ENCODE peak calls at places on chromosomes 5 and 9, in six cellular contexts. J is CD8-positive, alpha-beta memory T cell; Y is H7; N is lung; G is HepG2; Z is neuronal stem cell. E is an unnamed sample.

GRCh38 chr9:109791003-109791677 is 11.1 kb downstream of the PALM2AKAP2 start:
- DNase-seq in G (no peak), N (no peak), J (no peak), Y (peak; percentile 24), Z (no peak), E (no peak)

GRCh38 chr5:77869115-77869798 is 93.1 kb upstream of the TBCA start:
- DNase-seq in G (no peak), N (no peak), Z (no peak), Y (no peak), J (no peak), E (no peak)

GRCh38 chr5:60671899-60672692 is 27.9 kb downstream of the DEPDC1B start:
- DNase-seq in N (no peak), Z (no peak), Y (no peak), G (peak; percentile 98), J (no peak), E (no peak)

GRCh38 chr5:2052687-2053086 is 170.0 kb upstream of the IRX4 start:
- DNase-seq in J (no peak), Z (no peak), G (no peak), N (no peak), Y (no peak), E (no peak)

GRCh38 chr9:109903515-109904138 is 123.6 kb downstream of the PALM2AKAP2 start:
- DNase-seq in G (peak; percentile 71), N (peak; percentile 66), J (peak; percentile 30), Y (peak; percentile 62), Z (peak; percentile 48), E (peak; percentile 88)

GRCh38 chr5:141001466-141001853 is 35.2 kb downstream of the PCDHAC2 start:
- DNase-seq in G (no peak), J (no peak), Y (peak; percentile 49), Z (no peak), N (peak; percentile 86), E (no peak)

GRCh38 chr5:72658161-72658560 is 151.0 kb upstream of the ZNF366 start:
- DNase-seq in G (no peak), N (no peak), J (no peak), Z (no peak), Y (no peak), E (no peak)

GRCh38 chr9:21777701-21778100 is 24.7 kb upstream of the MTAP start:
- DNase-seq in G (no peak), Y (no peak), N (no peak), J (no peak), Z (no peak), E (no peak)

GRCh38 chr5:66518753-66519152 is 77.4 kb upstream of the MAST4 start:
- DNase-seq in J (no peak), Z (no peak), G (no peak), Y (no peak), N (no peak), E (no peak)

GRCh38 chr5:91690921-91691320 is 307.8 kb upstream of the ARRDC3 start:
- DNase-seq in Z (no peak), Y (no peak), N (no peak), J (no peak), G (no peak), E (no peak)

GRCh38 chr5:116484645-116485044 is 90.0 kb downstream of the SEMA6A start:
- DNase-seq in Z (no peak), G (no peak), Y (no peak), J (no peak), N (no peak), E (no peak)

GRCh38 chr5:171306785-171307591 is 2.1 kb upstream of the TLX3 start:
- DNase-seq in Y (peak; percentile 77), N (no peak), J (no peak), G (no peak), Z (no peak), E (peak; percentile 44)

GRCh38 chr9:76374702-76375543 is 19.3 kb downstream of the RFK start:
- DNase-seq in J (no peak), Y (peak; percentile 47), G (peak; percentile 85), Z (no peak), N (peak; percentile 65), E (no peak)

GRCh38 chr5:89292461-89292860 is 409.5 kb upstream of the MEF2C start:
- DNase-seq in Z (no peak), J (no peak), N (no peak), G (no peak), Y (no peak), E (no peak)

GRCh38 chr9:18396102-18396728 is 77.7 kb upstream of the ADAMTSL1 start:
- DNase-seq in N (no peak), J (no peak), G (peak; percentile 1), Y (no peak), Z (no peak), E (no peak)

GRCh38 chr5:57258943-57259342 is 85.1 kb downstream of the GPBP1 start:
- DNase-seq in J (no peak), Z (no peak), N (no peak), G (no peak), Y (no peak), E (no peak)

GRCh38 chr5:160360310-160360709 is 10.1 kb downstream of the C1QTNF2 start:
- DNase-seq in Y (peak; percentile 70), Z (no peak), J (no peak), G (no peak), N (no peak), E (no peak)

GRCh38 chr5:139710370-139711066 is 62.4 kb downstream of the CXXC5 start:
- DNase-seq in G (peak; percentile 73), Y (peak; percentile 93), N (no peak), Z (peak; percentile 75), J (peak; percentile 86), E (no peak)

GRCh38 chr9:15885464-15885863 is 332.6 kb downstream of the CCDC171 start:
- DNase-seq in N (no peak), G (no peak), Y (no peak), Z (no peak), J (no peak), E (no peak)

GRCh38 chr9:73132034-73132776 is 19.5 kb upstream of the ANXA1 start:
- DNase-seq in J (peak; percentile 84), Z (peak; percentile 30), G (no peak), N (peak; percentile 72), Y (peak; percentile 5), E (peak; percentile 83)

GRCh38 chr9:73135394-73135793 is 16.3 kb upstream of the ANXA1 start:
- DNase-seq in Y (no peak), J (no peak), N (no peak), G (no peak), Z (no peak), E (no peak)

GRCh38 chr9:73131376-73131775 is 20.3 kb upstream of the ANXA1 start:
- DNase-seq in J (no peak), G (no peak), N (no peak), Y (no peak), Z (no peak), E (no peak)

GRCh38 chr9:73133921-73134407 is 17.7 kb upstream of the ANXA1 start:
- DNase-seq in N (no peak), G (no peak), Z (no peak), J (no peak), Y (no peak), E (no peak)

GRCh38 chr9:73133042-73133651 is 18.5 kb upstream of the ANXA1 start:
- DNase-seq in Z (no peak), N (no peak), J (peak; percentile 3), G (no peak), Y (no peak), E (no peak)
- H3K4me3 ChIP-seq in Z (no peak overlapping the region), N (no peak overlapping the region), J (peak overlapping the region; percentile 70), G (no peak overlapping the region), Y (no peak overlapping the region), E (peak overlapping the region; percentile 58)

GRCh38 chr5:159105318-159106053 is 5.8 kb upstream of the EBF1 start:
- DNase-seq in J (no peak), Y (peak; percentile 55), G (no peak), N (no peak), Z (peak; percentile 31), E (no peak)
- H3K4me3 ChIP-seq in J (no peak overlapping the region), Y (peak overlapping the region; percentile 2), G (no peak overlapping the region), N (no peak overlapping the region), Z (no peak overlapping the region), E (no peak overlapping the region)

DNA sequence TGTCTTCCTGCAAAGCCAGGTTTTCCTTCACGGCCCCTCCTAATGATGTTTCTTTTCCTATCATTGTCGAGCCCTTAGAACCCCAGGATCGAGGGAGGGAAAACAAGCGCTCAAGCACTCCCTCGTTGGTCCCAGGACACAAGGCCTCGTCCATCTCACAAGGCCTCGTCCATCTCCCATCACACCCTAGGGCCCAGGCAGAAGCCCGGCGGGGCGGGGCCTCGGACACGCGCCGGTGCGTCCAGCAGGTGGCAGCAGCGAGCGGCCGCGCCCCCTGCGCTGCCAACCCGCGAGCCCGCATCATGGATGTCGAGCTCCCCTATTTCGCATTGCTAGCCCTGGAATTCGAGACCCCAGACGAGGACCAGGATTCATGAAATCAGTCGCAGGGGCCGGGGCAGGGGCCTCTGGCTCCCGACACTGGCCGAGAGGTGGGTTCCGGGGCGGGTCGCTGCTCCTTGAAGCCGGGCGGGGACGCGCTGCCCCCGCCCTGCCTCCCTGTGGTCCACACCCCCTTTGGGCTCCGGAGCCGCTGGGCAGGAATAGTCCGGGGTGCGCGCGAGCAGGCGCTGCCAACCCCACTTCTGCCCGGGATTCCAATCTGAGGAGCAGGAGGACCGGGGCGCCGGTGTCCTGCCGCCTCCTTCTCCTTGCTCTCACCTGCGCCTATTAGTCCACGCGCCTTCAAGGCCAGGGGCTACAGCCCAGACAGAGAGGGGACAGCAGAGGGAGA is at the start of gene ABLIM3:
- DNase-seq in Y (peak; percentile 93), J (peak; percentile 56), Z (peak; percentile 57), N (peak; percentile 71), G (no peak), E (no peak)
- H3K4me3 ChIP-seq in Y (peak within 1 kb of the TSS; percentile 47), J (peak within 1 kb of the TSS; percentile 56), Z (peak within 1 kb of the TSS; percentile 35), N (peak within 1 kb of the TSS; percentile 55), G (peak within 1 kb of the TSS; percentile 63), E (no peak within 1 kb of the TSS)

DNA sequence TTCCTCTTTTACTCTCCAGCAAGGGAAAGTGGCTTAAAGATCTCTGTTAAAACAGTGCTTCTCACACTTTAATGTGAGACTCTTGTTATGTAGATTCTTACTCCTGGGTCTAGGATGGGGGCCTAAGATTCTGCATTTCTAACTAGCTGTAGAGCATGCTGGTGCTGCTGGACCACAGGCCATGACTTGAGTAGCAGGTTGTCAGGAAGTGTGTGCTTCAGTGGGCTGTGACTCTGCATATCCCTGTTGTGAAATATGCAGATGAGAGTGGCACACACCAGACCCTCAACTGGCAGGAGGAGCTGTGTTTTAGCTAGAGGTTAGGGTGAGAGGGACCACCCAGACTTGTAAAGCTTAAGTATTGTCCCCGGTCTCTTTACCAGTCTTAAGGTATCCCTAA is 191.1 kb upstream of the DMRT1 start:
- DNase-seq in Y (peak; percentile 39), N (no peak), J (no peak), Z (no peak), G (no peak), E (peak; percentile 53)
- H3K4me3 ChIP-seq in Y (no peak overlapping the region), N (no peak overlapping the region), J (peak overlapping the region; percentile 41), Z (no peak overlapping the region), G (no peak overlapping the region), E (peak overlapping the region; percentile 11)